ENCODE peak calls at places on chromosomes 16 and 17, in nine cellular contexts. One of them, this sample, is unnamed.

GRCh38 chr16:3021449-3022207 is 1.5 kb downstream of the TNFRSF12A start:
- DNase-seq in psoas muscle: peak
- DNase-seq in heart right ventricle: peak
- DNase-seq in upper lobe of left lung: no peak
- DNase-seq in heart left ventricle: peak
- DNase-seq in brain microvascular endothelial cell: peak
- DNase-seq in PC-3: peak
- DNase-seq in foreskin fibroblast: peak
- DNase-seq in GM12878: no peak
- DNase-seq in this sample: peak

GRCh38 chr16:28288117-28288516 is 4.2 kb upstream of the SBK1 start:
- DNase-seq in psoas muscle: peak
- DNase-seq in heart right ventricle: no peak
- DNase-seq in upper lobe of left lung: no peak
- DNase-seq in heart left ventricle: no peak
- DNase-seq in brain microvascular endothelial cell: no peak
- DNase-seq in PC-3: no peak
- DNase-seq in foreskin fibroblast: no peak
- DNase-seq in GM12878: no peak
- DNase-seq in this sample: no peak

GRCh38 chr17:82320956-82321927 is 3.8 kb upstream of the CD7 start:
- DNase-seq in psoas muscle: no peak
- DNase-seq in heart right ventricle: no peak
- DNase-seq in upper lobe of left lung: peak
- DNase-seq in heart left ventricle: no peak
- DNase-seq in brain microvascular endothelial cell: no peak
- DNase-seq in PC-3: no peak
- DNase-seq in foreskin fibroblast: no peak
- DNase-seq in GM12878: no peak
- DNase-seq in this sample: peak

GRCh38 chr17:63984651-63985386 is 12.1 kb upstream of the SCN4A start:
- DNase-seq in psoas muscle: peak
- DNase-seq in heart right ventricle: peak
- DNase-seq in upper lobe of left lung: peak
- DNase-seq in heart left ventricle: peak
- DNase-seq in brain microvascular endothelial cell: peak
- DNase-seq in PC-3: peak
- DNase-seq in foreskin fibroblast: peak
- DNase-seq in GM12878: no peak
- DNase-seq in this sample: peak

GRCh38 chr17:41957869-41958231 is 8.7 kb upstream of the CNP start:
- DNase-seq in psoas muscle: no peak
- DNase-seq in heart right ventricle: no peak
- DNase-seq in upper lobe of left lung: no peak
- DNase-seq in heart left ventricle: no peak
- DNase-seq in brain microvascular endothelial cell: no peak
- DNase-seq in PC-3: no peak
- DNase-seq in foreskin fibroblast: no peak
- DNase-seq in GM12878: no peak
- DNase-seq in this sample: no peak

GRCh38 chr16:51524555-51525373 is 373.7 kb upstream of the SALL1 start:
- DNase-seq in psoas muscle: no peak
- DNase-seq in heart right ventricle: no peak
- DNase-seq in upper lobe of left lung: no peak
- DNase-seq in heart left ventricle: no peak
- DNase-seq in brain microvascular endothelial cell: peak
- DNase-seq in PC-3: no peak
- DNase-seq in foreskin fibroblast: peak
- DNase-seq in GM12878: no peak
- DNase-seq in this sample: no peak

GRCh38 chr17:27415090-27415795 is 41.0 kb upstream of the KSR1 start:
- DNase-seq in psoas muscle: no peak
- DNase-seq in heart right ventricle: no peak
- DNase-seq in upper lobe of left lung: no peak
- DNase-seq in heart left ventricle: no peak
- DNase-seq in brain microvascular endothelial cell: no peak
- DNase-seq in PC-3: no peak
- DNase-seq in foreskin fibroblast: no peak
- DNase-seq in GM12878: no peak
- DNase-seq in this sample: no peak

GRCh38 chr17:16415031-16415924 is at the start of gene TRPV2:
- DNase-seq in psoas muscle: peak
- DNase-seq in heart right ventricle: no peak
- DNase-seq in upper lobe of left lung: peak
- DNase-seq in heart left ventricle: peak
- DNase-seq in brain microvascular endothelial cell: no peak
- DNase-seq in PC-3: peak
- DNase-seq in foreskin fibroblast: no peak
- DNase-seq in GM12878: peak
- DNase-seq in this sample: no peak

GRCh38 chr16:69799601-69800000 is 37.5 kb downstream of the WWP2 start:
- DNase-seq in psoas muscle: no peak
- DNase-seq in heart right ventricle: no peak
- DNase-seq in upper lobe of left lung: no peak
- DNase-seq in heart left ventricle: no peak
- DNase-seq in brain microvascular endothelial cell: no peak
- DNase-seq in PC-3: no peak
- DNase-seq in foreskin fibroblast: peak
- DNase-seq in GM12878: no peak
- DNase-seq in this sample: no peak

GRCh38 chr16:69793521-69793920 is 31.4 kb downstream of the WWP2 start:
- DNase-seq in psoas muscle: no peak
- DNase-seq in heart right ventricle: no peak
- DNase-seq in upper lobe of left lung: no peak
- DNase-seq in heart left ventricle: no peak
- DNase-seq in brain microvascular endothelial cell: no peak
- DNase-seq in PC-3: no peak
- DNase-seq in foreskin fibroblast: no peak
- DNase-seq in GM12878: no peak
- DNase-seq in this sample: no peak

GRCh38 chr16:69798466-69798865 is 36.3 kb downstream of the WWP2 start:
- DNase-seq in psoas muscle: no peak
- DNase-seq in heart right ventricle: peak
- DNase-seq in upper lobe of left lung: no peak
- DNase-seq in heart left ventricle: no peak
- DNase-seq in brain microvascular endothelial cell: peak
- DNase-seq in PC-3: no peak
- DNase-seq in foreskin fibroblast: peak
- DNase-seq in GM12878: no peak
- DNase-seq in this sample: no peak

DNA sequence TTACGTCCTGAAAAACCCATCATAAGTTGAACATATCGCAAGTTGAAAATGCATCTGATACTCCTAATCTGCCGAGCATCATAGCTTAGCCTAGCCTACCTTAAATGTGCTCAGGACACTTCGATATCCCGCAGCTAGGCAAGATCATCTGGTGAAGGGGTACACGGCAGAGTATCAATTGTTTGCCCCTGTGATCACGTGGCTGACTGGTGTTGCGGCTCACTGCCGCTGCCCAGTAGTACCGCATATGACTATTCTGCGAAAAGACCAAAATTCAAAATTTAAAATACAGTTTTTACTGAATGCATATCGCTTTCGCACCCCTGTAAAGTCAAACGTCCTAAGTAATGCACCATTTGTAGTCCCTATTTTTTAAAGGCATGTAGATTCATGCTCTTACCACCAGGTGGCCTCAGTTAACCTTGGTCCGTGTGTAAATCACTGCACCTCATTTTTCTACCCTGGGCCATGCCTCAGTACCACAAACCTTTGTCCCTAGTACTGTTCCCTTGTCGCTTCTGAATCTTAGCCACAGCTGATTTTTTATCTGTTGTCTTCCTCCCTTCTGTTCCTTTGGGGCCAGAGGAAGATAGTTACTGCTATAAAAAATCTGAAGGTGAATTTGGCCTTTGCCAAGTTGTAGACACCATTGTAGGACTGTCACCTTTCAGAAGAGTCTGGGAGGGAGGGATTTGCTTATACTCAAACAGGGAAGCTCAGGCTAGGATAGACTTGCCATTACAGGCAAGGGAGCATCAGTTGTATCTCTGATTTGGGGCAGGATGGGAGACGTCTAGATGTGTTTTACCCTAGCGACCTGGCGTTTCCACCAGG is 34.4 kb downstream of the WWP2 start:
- DNase-seq in psoas muscle: no peak
- DNase-seq in heart right ventricle: peak
- DNase-seq in upper lobe of left lung: no peak
- DNase-seq in heart left ventricle: peak
- DNase-seq in brain microvascular endothelial cell: peak
- DNase-seq in PC-3: peak
- DNase-seq in foreskin fibroblast: peak
- DNase-seq in GM12878: no peak
- DNase-seq in this sample: no peak
- H3K4me3 ChIP-seq in psoas muscle: peak
- H3K4me3 ChIP-seq in heart right ventricle: peak
- H3K4me3 ChIP-seq in upper lobe of left lung: no peak
- H3K4me3 ChIP-seq in heart left ventricle: no peak
- H3K4me3 ChIP-seq in brain microvascular endothelial cell: no peak
- H3K4me3 ChIP-seq in PC-3: no peak
- H3K4me3 ChIP-seq in foreskin fibroblast: no peak
- H3K4me3 ChIP-seq in GM12878: no peak
- H3K4me3 ChIP-seq in this sample: no peak

GRCh38 chr16:73062640-73063283 is 14.8 kb upstream of the ZFHX3 start:
- DNase-seq in psoas muscle: no peak
- DNase-seq in heart right ventricle: no peak
- DNase-seq in upper lobe of left lung: peak
- DNase-seq in heart left ventricle: no peak
- DNase-seq in brain microvascular endothelial cell: no peak
- DNase-seq in PC-3: no peak
- DNase-seq in foreskin fibroblast: peak
- DNase-seq in GM12878: no peak
- DNase-seq in this sample: peak

GRCh38 chr16:73064227-73064995 is 16.5 kb upstream of the ZFHX3 start:
- DNase-seq in psoas muscle: no peak
- DNase-seq in heart right ventricle: no peak
- DNase-seq in upper lobe of left lung: peak
- DNase-seq in heart left ventricle: no peak
- DNase-seq in brain microvascular endothelial cell: peak
- DNase-seq in PC-3: no peak
- DNase-seq in foreskin fibroblast: peak
- DNase-seq in GM12878: no peak
- DNase-seq in this sample: peak

GRCh38 chr16:73064996-73065349 is 17.0 kb upstream of the ZFHX3 start:
- DNase-seq in psoas muscle: peak
- DNase-seq in heart right ventricle: no peak
- DNase-seq in upper lobe of left lung: peak
- DNase-seq in heart left ventricle: no peak
- DNase-seq in brain microvascular endothelial cell: no peak
- DNase-seq in PC-3: no peak
- DNase-seq in foreskin fibroblast: no peak
- DNase-seq in GM12878: no peak
- DNase-seq in this sample: peak

GRCh38 chr16:73063854-73064226 is 15.9 kb upstream of the ZFHX3 start:
- DNase-seq in psoas muscle: no peak
- DNase-seq in heart right ventricle: no peak
- DNase-seq in upper lobe of left lung: no peak
- DNase-seq in heart left ventricle: no peak
- DNase-seq in brain microvascular endothelial cell: no peak
- DNase-seq in PC-3: no peak
- DNase-seq in foreskin fibroblast: no peak
- DNase-seq in GM12878: no peak
- DNase-seq in this sample: peak

GRCh38 chr16:73063284-73063733 is 15.4 kb upstream of the ZFHX3 start:
- DNase-seq in psoas muscle: no peak
- DNase-seq in heart right ventricle: no peak
- DNase-seq in upper lobe of left lung: no peak
- DNase-seq in heart left ventricle: no peak
- DNase-seq in brain microvascular endothelial cell: no peak
- DNase-seq in PC-3: no peak
- DNase-seq in foreskin fibroblast: no peak
- DNase-seq in GM12878: no peak
- DNase-seq in this sample: peak
- H3K4me3 ChIP-seq in psoas muscle: peak
- H3K4me3 ChIP-seq in heart right ventricle: peak
- H3K4me3 ChIP-seq in upper lobe of left lung: peak
- H3K4me3 ChIP-seq in heart left ventricle: peak
- H3K4me3 ChIP-seq in brain microvascular endothelial cell: peak
- H3K4me3 ChIP-seq in PC-3: no peak
- H3K4me3 ChIP-seq in foreskin fibroblast: no peak
- H3K4me3 ChIP-seq in GM12878: no peak
- H3K4me3 ChIP-seq in this sample: peak

GRCh38 chr16:79164378-79164720 is 436.2 kb downstream of the MAF start:
- DNase-seq in psoas muscle: no peak
- DNase-seq in heart right ventricle: no peak
- DNase-seq in upper lobe of left lung: no peak
- DNase-seq in heart left ventricle: no peak
- DNase-seq in brain microvascular endothelial cell: no peak
- DNase-seq in PC-3: no peak
- DNase-seq in foreskin fibroblast: no peak
- DNase-seq in GM12878: no peak
- DNase-seq in this sample: no peak
- H3K4me3 ChIP-seq in psoas muscle: no peak
- H3K4me3 ChIP-seq in heart right ventricle: no peak
- H3K4me3 ChIP-seq in upper lobe of left lung: no peak
- H3K4me3 ChIP-seq in heart left ventricle: no peak
- H3K4me3 ChIP-seq in brain microvascular endothelial cell: no peak
- H3K4me3 ChIP-seq in PC-3: no peak
- H3K4me3 ChIP-seq in foreskin fibroblast: no peak
- H3K4me3 ChIP-seq in GM12878: no peak
- H3K4me3 ChIP-seq in this sample: no peak

GRCh38 chr17:40500709-40501108 is 714 bp downstream of the TNS4 start:
- DNase-seq in psoas muscle: no peak
- DNase-seq in heart right ventricle: no peak
- DNase-seq in upper lobe of left lung: no peak
- DNase-seq in heart left ventricle: no peak
- DNase-seq in brain microvascular endothelial cell: no peak
- DNase-seq in PC-3: no peak
- DNase-seq in foreskin fibroblast: no peak
- DNase-seq in GM12878: no peak
- DNase-seq in this sample: no peak

GRCh38 chr17:40498281-40499084 is 2.9 kb downstream of the TNS4 start:
- DNase-seq in psoas muscle: no peak
- DNase-seq in heart right ventricle: no peak
- DNase-seq in upper lobe of left lung: no peak
- DNase-seq in heart left ventricle: no peak
- DNase-seq in brain microvascular endothelial cell: no peak
- DNase-seq in PC-3: no peak
- DNase-seq in foreskin fibroblast: peak
- DNase-seq in GM12878: no peak
- DNase-seq in this sample: no peak

GRCh38 chr17:40501499-40501911 is at the start of gene TNS4:
- DNase-seq in psoas muscle: no peak
- DNase-seq in heart right ventricle: no peak
- DNase-seq in upper lobe of left lung: no peak
- DNase-seq in heart left ventricle: no peak
- DNase-seq in brain microvascular endothelial cell: no peak
- DNase-seq in PC-3: peak
- DNase-seq in foreskin fibroblast: no peak
- DNase-seq in GM12878: no peak
- DNase-seq in this sample: no peak

GRCh38 chr17:40500190-40500589 is 1.2 kb downstream of the TNS4 start:
- DNase-seq in psoas muscle: no peak
- DNase-seq in heart right ventricle: no peak
- DNase-seq in upper lobe of left lung: no peak
- DNase-seq in heart left ventricle: no peak
- DNase-seq in brain microvascular endothelial cell: no peak
- DNase-seq in PC-3: no peak
- DNase-seq in foreskin fibroblast: no peak
- DNase-seq in GM12878: no peak
- DNase-seq in this sample: peak

DNA sequence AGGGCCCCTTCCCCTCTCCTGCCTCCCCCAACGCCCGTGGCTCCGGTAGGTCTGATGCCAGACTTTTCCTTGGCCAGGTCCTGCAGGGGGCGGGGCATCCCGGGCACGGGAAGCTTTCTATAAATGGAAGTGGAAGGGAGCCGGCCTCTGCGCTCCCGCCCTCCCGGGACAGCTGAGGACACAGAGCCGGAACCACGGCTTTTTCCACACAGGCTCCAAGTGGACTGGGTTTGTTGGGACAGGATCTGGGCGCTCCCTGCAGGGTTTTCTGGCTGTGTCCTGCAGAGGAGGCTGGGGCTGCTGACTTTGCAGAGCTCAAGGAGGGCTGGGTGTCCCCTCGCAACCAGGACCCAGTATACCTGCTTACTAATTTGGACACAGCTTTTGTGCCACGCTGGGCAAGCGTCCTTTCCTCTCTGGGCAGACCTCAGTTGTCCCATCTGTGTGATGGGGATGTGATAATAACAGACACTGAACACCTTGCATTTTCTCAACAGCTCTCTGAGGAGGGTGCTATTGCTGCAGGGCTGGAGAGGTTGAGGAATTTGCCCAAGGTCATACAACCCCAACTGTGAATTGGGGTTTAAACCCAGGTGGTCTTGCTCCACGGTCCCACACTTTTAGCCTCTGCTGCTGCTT is 1.8 kb downstream of the TNS4 start:
- DNase-seq in psoas muscle: peak
- DNase-seq in heart right ventricle: peak
- DNase-seq in upper lobe of left lung: peak
- DNase-seq in heart left ventricle: peak
- DNase-seq in brain microvascular endothelial cell: peak
- DNase-seq in PC-3: peak
- DNase-seq in foreskin fibroblast: peak
- DNase-seq in GM12878: no peak
- DNase-seq in this sample: peak
- H3K4me3 ChIP-seq in psoas muscle: peak
- H3K4me3 ChIP-seq in heart right ventricle: no peak
- H3K4me3 ChIP-seq in upper lobe of left lung: no peak
- H3K4me3 ChIP-seq in heart left ventricle: no peak
- H3K4me3 ChIP-seq in brain microvascular endothelial cell: no peak
- H3K4me3 ChIP-seq in PC-3: peak
- H3K4me3 ChIP-seq in foreskin fibroblast: no peak
- H3K4me3 ChIP-seq in GM12878: no peak
- H3K4me3 ChIP-seq in this sample: no peak

This sample was measured in aorta.